ENCODE peak calls at places on chromosomes 1 and 21, in seven cellular contexts. A is mucosa of descending colon, M is fibroblast of lung, V is K562, B is heart left ventricle, C is thoracic aorta, O is stomach. T is an unnamed sample. For H3K9me3, the result is how much of the 10 kb centered on the place peaks cover.

GRCh38 chr1:143720087-143721023 is 251.4 kb downstream of the FAM72C start:
- DNase-seq in C (no peak), A (peak), B (no peak), O (no peak), M (no peak), V (peak), T (peak)

GRCh38 chr1:12001249-12001917 is 17.9 kb upstream of the MIIP start:
- DNase-seq in B (no peak), C (no peak), V (no peak), A (no peak), M (peak), O (no peak), T (no peak)

GRCh38 chr1:76940586-76941335 is 73.5 kb downstream of the ST6GALNAC5 start:
- DNase-seq in O (no peak), A (no peak), B (no peak), M (no peak), V (no peak), C (no peak), T (no peak)

GRCh38 chr1:21007876-21008275 is 168.8 kb downstream of the EIF4G3 start:
- DNase-seq in C (no peak), A (no peak), B (no peak), O (no peak), V (no peak), M (no peak), T (no peak)

GRCh38 chr1:238738942-238739341 is 647.4 kb upstream of the CHRM3 start:
- DNase-seq in B (no peak), O (no peak), A (no peak), M (peak), C (no peak), V (no peak), T (no peak)

GRCh38 chr1:156465747-156466365 is 34.7 kb downstream of the MEF2D start:
- DNase-seq in C (no peak), O (no peak), V (no peak), B (no peak), A (no peak), M (no peak), T (no peak)

GRCh38 chr1:20089328-20090077 is 19.5 kb downstream of the PLA2G5 start:
- DNase-seq in A (no peak), C (no peak), V (peak), B (no peak), O (no peak), M (no peak), T (no peak)

GRCh38 chr1:240998024-240998423 is 359.0 kb downstream of the RGS7 start:
- DNase-seq in V (no peak), A (no peak), O (no peak), M (peak), C (no peak), B (no peak), T (no peak)

GRCh38 chr1:56506314-56506743 is 73.0 kb downstream of the PLPP3 start:
- DNase-seq in O (no peak), C (no peak), A (peak), B (peak), V (peak), M (no peak), T (no peak)

GRCh38 chr1:22133928-22134324 is 9.0 kb downstream of the WNT4 start:
- DNase-seq in A (no peak), C (no peak), O (no peak), M (no peak), V (no peak), B (no peak), T (no peak)

GRCh38 chr1:30171956-30172694 is 551.3 kb downstream of the MATN1 start:
- DNase-seq in M (no peak), O (peak), V (no peak), C (no peak), B (no peak), A (no peak), T (no peak)

GRCh38 chr1:200739499-200740290 is 1.0 kb downstream of the CAMSAP2 start:
- DNase-seq in C (peak), A (no peak), O (peak), M (peak), B (peak), V (peak), T (peak)

GRCh38 chr1:74392848-74393247 is 119.6 kb downstream of the LRRC53 start:
- DNase-seq in A (no peak), B (no peak), O (no peak), C (no peak), V (no peak), M (no peak), T (no peak)

GRCh38 chr1:201169203-201169602 is 14.9 kb upstream of the TMEM9 start:
- DNase-seq in V (no peak), C (no peak), A (no peak), B (no peak), M (no peak), O (no peak), T (no peak)

GRCh38 chr1:197808843-197809242 is 33.6 kb upstream of the DENND1B start:
- DNase-seq in B (no peak), V (no peak), C (no peak), A (no peak), M (no peak), O (no peak), T (no peak)

GRCh38 chr1:112271270-112271669 is 124.7 kb upstream of the CTTNBP2NL start:
- DNase-seq in C (no peak), V (no peak), A (no peak), O (no peak), B (no peak), M (no peak), T (no peak)

GRCh38 chr1:68269637-68270430 is 37.5 kb upstream of the WLS start:
- DNase-seq in C (no peak), O (no peak), A (no peak), V (no peak), M (peak), B (no peak), T (no peak)

GRCh38 chr21:44603911-44604310 is 3.5 kb downstream of the KRTAP10-7 start:
- DNase-seq in M (no peak), V (no peak), O (no peak), A (no peak), C (no peak), B (no peak), T (no peak)

GRCh38 chr1:40393173-40393572 is 19.6 kb downstream of the SMAP2 start:
- DNase-seq in B (no peak), V (no peak), O (no peak), M (no peak), A (no peak), C (no peak), T (no peak)

GRCh38 chr21:44907966-44908364 is 12.7 kb downstream of the ITGB2 start:
- DNase-seq in V (peak), B (peak), A (no peak), M (no peak), C (no peak), O (no peak), T (peak)

GRCh38 chr1:232707142-232707541 is 77.2 kb upstream of the SIPA1L2 start:
- DNase-seq in M (no peak), C (no peak), V (no peak), B (no peak), A (no peak), O (peak), T (no peak)

GRCh38 chr1:239155466-239155865 is 230.9 kb upstream of the CHRM3 start:
- DNase-seq in V (no peak), A (no peak), M (no peak), C (no peak), O (no peak), B (no peak), T (no peak)

GRCh38 chr1:157773723-157774350 is 3.1 kb downstream of the FCRL2 start:
- DNase-seq in A (no peak), M (no peak), O (no peak), C (no peak), B (no peak), V (no peak), T (no peak)

GRCh38 chr21:45471229-45472052 is 66.5 kb downstream of the COL18A1 start:
- DNase-seq in A (peak), O (no peak), M (peak), V (no peak), C (no peak), B (peak), T (no peak)

GRCh38 chr1:5620997-5621396 is 371.2 kb downstream of the NPHP4 start:
- DNase-seq in C (no peak), M (no peak), V (peak), B (no peak), A (no peak), O (no peak), T (no peak)

GRCh38 chr1:166484471-166484870 is 317.7 kb upstream of the FAM78B start:
- DNase-seq in A (no peak), O (no peak), M (no peak), B (no peak), V (no peak), C (no peak), T (no peak)

GRCh38 chr21:43814215-43815106 is 25.1 kb downstream of the RRP1 start:
- DNase-seq in O (no peak), C (no peak), V (no peak), B (peak), M (peak), A (peak), T (no peak)

GRCh38 chr1:62210960-62211359 is 16.3 kb downstream of the L1TD1 start:
- DNase-seq in A (no peak), O (no peak), V (no peak), M (no peak), B (no peak), C (no peak), T (no peak)

GRCh38 chr21:26070822-26071425 is 99.6 kb downstream of the APP start:
- DNase-seq in A (no peak), V (no peak), C (no peak), B (no peak), M (peak), O (no peak), T (no peak)

GRCh38 chr1:24288479-24288878 is 30.7 kb upstream of the GRHL3 start:
- DNase-seq in C (no peak), O (no peak), B (no peak), M (no peak), V (no peak), A (no peak), T (no peak)

GRCh38 chr1:245837741-245838140 is 669.3 kb downstream of the SMYD3 start:
- DNase-seq in M (peak), C (no peak), O (no peak), V (no peak), A (no peak), B (no peak), T (no peak)

GRCh38 chr1:175188936-175189335 is 3.6 kb downstream of the KIAA0040 start:
- DNase-seq in O (no peak), B (no peak), C (no peak), V (no peak), M (no peak), A (no peak), T (no peak)

GRCh38 chr1:63327417-63328139 is 5.2 kb downstream of the FOXD3 start:
- DNase-seq in M (peak), A (peak), V (peak), B (peak), O (peak), C (no peak), T (peak)

GRCh38 chr1:223031690-223032601 is 111.1 kb downstream of the TLR5 start:
- DNase-seq in A (peak), V (no peak), B (no peak), M (peak), O (no peak), C (no peak), T (no peak)

GRCh38 chr1:113216664-113217063 is 143.7 kb downstream of the LRIG2 start:
- DNase-seq in M (no peak), C (no peak), A (no peak), B (no peak), V (no peak), O (peak), T (no peak)

GRCh38 chr1:151502859-151503509 is 8.2 kb upstream of the CGN start:
- DNase-seq in C (no peak), V (no peak), M (no peak), B (no peak), O (no peak), A (no peak), T (no peak)

GRCh38 chr1:244173765-244174164 is 122.7 kb downstream of the ZBTB18 start:
- DNase-seq in B (no peak), O (no peak), V (no peak), C (no peak), A (no peak), M (peak), T (no peak)

GRCh38 chr1:7993593-7994479 is 32.3 kb downstream of the ERRFI1 start:
- DNase-seq in V (no peak), B (no peak), A (no peak), M (peak), O (no peak), C (no peak), T (no peak)

GRCh38 chr1:220880367-220880680 is 1.1 kb downstream of the HLX start:
- DNase-seq in V (no peak), M (no peak), A (no peak), O (no peak), B (no peak), C (no peak), T (no peak)

GRCh38 chr1:115465802-115466363 is 127.8 kb upstream of the NGF start:
- DNase-seq in A (no peak), B (no peak), V (no peak), O (no peak), C (no peak), M (no peak), T (no peak)

GRCh38 chr1:153881764-153882163 is 41.0 kb downstream of the GATAD2B start:
- DNase-seq in A (no peak), C (no peak), O (no peak), V (no peak), B (no peak), M (peak), T (no peak)
- H3K4me3 ChIP-seq in A (no peak), C (peak), O (no peak), V (no peak), B (no peak), M (peak), T (no peak)

GRCh38 chr1:228302086-228302485 is 94.2 kb downstream of the OBSCN start:
- DNase-seq in O (no peak), C (no peak), V (no peak), M (no peak), A (no peak), B (no peak), T (no peak)
- H3K9me3 ChIP-seq in O (under half), C (under half), V (under half), M (under half), A (under half), B (under half), T (under half)

GRCh38 chr1:35432231-35432630 is 125.0 kb downstream of the KIAA0319L start:
- DNase-seq in B (no peak), V (no peak), A (no peak), M (no peak), O (no peak), C (no peak), T (no peak)
- TF ChIP-seq CTCF in B (no peak), V (no peak), A (no peak), M (no peak), O (no peak), C (no peak), T (no peak)

GRCh38 chr1:91585502-91585901 is 84.9 kb downstream of the CDC7 start:
- DNase-seq in B (no peak), V (no peak), C (no peak), A (no peak), M (no peak), O (no peak), T (no peak)

GRCh38 chr1:91582431-91582921 is 81.8 kb downstream of the CDC7 start:
- DNase-seq in A (no peak), B (no peak), M (peak), C (no peak), O (no peak), V (no peak), T (no peak)

GRCh38 chr1:91584309-91584708 is 83.7 kb downstream of the CDC7 start:
- DNase-seq in A (no peak), O (no peak), B (no peak), V (no peak), M (no peak), C (no peak), T (no peak)

GRCh38 chr1:91584866-91585265 is 84.2 kb downstream of the CDC7 start:
- DNase-seq in A (no peak), M (no peak), C (no peak), B (no peak), V (no peak), O (no peak), T (no peak)

DNA sequence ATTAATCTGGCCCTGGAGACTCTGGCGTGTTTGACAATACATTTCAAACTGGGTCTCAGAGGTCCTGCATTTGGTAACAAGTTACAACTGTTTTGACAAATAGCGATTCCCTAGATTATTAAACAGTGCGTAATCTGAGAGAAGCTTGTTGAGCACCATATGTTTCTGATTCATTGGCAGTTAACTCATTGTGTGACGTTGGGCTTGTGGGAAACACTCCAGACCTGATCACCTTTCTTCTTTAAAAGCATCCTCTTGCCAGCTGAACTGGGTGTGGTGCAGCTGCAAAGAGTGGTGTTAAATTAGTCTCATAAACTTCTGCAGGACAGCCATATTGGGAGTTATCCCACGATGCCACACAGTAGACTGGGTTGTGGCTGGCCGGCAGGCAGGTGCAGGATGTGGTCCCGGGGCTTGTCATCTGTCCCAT is 82.7 kb downstream of the CDC7 start:
- DNase-seq in C (no peak), B (no peak), A (no peak), M (peak), V (no peak), O (no peak), T (no peak)
- H3K4me3 ChIP-seq in C (no peak), B (no peak), A (no peak), M (no peak), V (no peak), O (no peak), T (no peak)

DNA sequence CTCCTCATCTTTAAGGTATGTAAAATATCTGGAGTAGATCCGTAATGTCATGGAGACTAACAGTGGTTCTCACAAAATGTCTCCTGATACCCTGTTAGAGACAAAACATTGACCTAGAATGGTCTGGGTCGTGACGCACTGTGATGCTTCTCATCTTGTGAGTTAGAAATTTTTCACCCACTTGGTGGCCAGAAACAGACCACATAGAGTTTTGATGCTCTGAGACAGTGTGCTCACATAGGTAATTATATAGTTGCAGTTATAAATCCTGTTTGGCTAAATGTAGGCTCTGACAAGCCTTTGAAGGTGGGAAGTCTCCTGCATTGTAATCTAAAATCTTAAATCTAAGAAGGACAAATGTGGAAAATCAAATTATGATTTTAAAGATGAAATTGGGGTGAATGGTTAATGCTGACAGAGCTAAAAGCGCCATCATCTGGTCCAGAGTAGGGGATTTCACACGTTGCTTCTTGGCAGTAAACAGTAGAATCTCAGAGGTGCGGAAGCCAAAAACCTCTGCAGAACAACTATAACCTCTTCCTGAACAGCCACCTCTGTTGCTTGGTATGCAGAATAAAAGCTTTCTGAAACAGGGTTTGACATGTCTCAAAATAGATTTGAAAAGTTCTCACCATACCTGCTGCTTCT is 17.0 kb downstream of the RPAP2 start:
- DNase-seq in A (no peak), O (no peak), M (no peak), B (no peak), V (no peak), C (no peak), T (no peak)
- H3K9me3 ChIP-seq in A (under half), O (under half), M (under half), B (under half), V (under half), C (under half), T (under half)